ENCODE peak calls at places on chromosome 16, in six cellular contexts. G is IMR-90, B is neuronal stem cell, Z is H1, R is mesendoderm, D is trophoblast cell. Q is an unnamed sample.

GRCh38 chr16:58020628-58021521 is 4.7 kb upstream of the MMP15 start:
- DNase-seq in B (no peak), D (no peak), G (peak; percentile 43), R (peak; percentile 58), Z (peak; percentile 86), Q (peak; percentile 64)

GRCh38 chr16:66598111-66598510 is 6.4 kb upstream of the CMTM3 start:
- DNase-seq in D (no peak), Z (no peak), R (no peak), G (no peak), B (no peak), Q (no peak)

GRCh38 chr16:87575027-87575804 is 27.1 kb upstream of the JPH3 start:
- DNase-seq in R (peak; percentile 85), Z (peak; percentile 77), B (no peak), G (no peak), D (no peak), Q (peak; percentile 45)

GRCh38 chr16:25699069-25699468 is 7.3 kb downstream of the HS3ST4 start:
- DNase-seq in D (peak; percentile 28), B (no peak), Z (no peak), G (no peak), R (no peak), Q (no peak)

GRCh38 chr16:23729503-23730424 is 16.7 kb upstream of the ERN2 start:
- DNase-seq in R (peak; percentile 79), B (no peak), G (peak; percentile 48), Z (peak; percentile 59), D (peak; percentile 27), Q (no peak)

GRCh38 chr16:57610611-57611010 is 17.8 kb upstream of the ADGRG1 start:
- DNase-seq in D (no peak), B (no peak), Z (peak; percentile 30), R (no peak), G (no peak), Q (no peak)

GRCh38 chr16:83899272-83899897 is 470 bp downstream of the MLYCD start:
- DNase-seq in G (peak; percentile 66), D (peak; percentile 51), R (peak; percentile 79), Z (peak; percentile 76), B (peak; percentile 51), Q (peak; percentile 67)

GRCh38 chr16:89507219-89507833 is 877 bp upstream of the SPG7 start:
- DNase-seq in G (no peak), Z (no peak), R (no peak), D (no peak), B (no peak), Q (no peak)

GRCh38 chr16:20349615-20350014 is 2.9 kb downstream of the UMOD start:
- DNase-seq in D (no peak), G (no peak), B (no peak), R (no peak), Z (peak; percentile 55), Q (no peak)

GRCh38 chr16:3149630-3150345 is 15.0 kb downstream of the ZNF213 start:
- DNase-seq in Z (peak; percentile 87), D (peak; percentile 30), B (peak; percentile 65), R (peak; percentile 81), G (peak; percentile 42), Q (peak; percentile 78)

GRCh38 chr16:86033016-86033474 is 134.1 kb downstream of the IRF8 start:
- DNase-seq in D (no peak), Z (no peak), R (peak; percentile 60), G (no peak), B (peak; percentile 65), Q (peak; percentile 41)

GRCh38 chr16:5977329-5977728 is 879.7 kb upstream of the EEF2KMT start:
- DNase-seq in B (no peak), Z (no peak), G (no peak), R (no peak), D (no peak), Q (no peak)

GRCh38 chr16:49596119-49596518 is 222.5 kb downstream of the C16orf78 start:
- DNase-seq in Z (peak; percentile 38), B (no peak), R (no peak), G (peak; percentile 15), D (peak; percentile 36), Q (peak; percentile 33)

GRCh38 chr16:25692307-25692706 is 548 bp downstream of the HS3ST4 start:
- DNase-seq in B (no peak), G (no peak), R (peak; percentile 33), Z (peak; percentile 54), D (no peak), Q (no peak)

GRCh38 chr16:56202036-56202435 is 10.7 kb downstream of the GNAO1 start:
- DNase-seq in Z (no peak), B (no peak), G (no peak), R (no peak), D (no peak), Q (no peak)

GRCh38 chr16:48136547-48137360 is 19.0 kb downstream of the ABCC12 start:
- DNase-seq in D (no peak), G (no peak), B (no peak), Z (no peak), R (no peak), Q (no peak)

GRCh38 chr16:86994651-86995171 is 322.5 kb downstream of the C16orf95 start:
- DNase-seq in R (no peak), Z (no peak), B (no peak), D (no peak), G (peak; percentile 97), Q (peak; percentile 94)

GRCh38 chr16:12685806-12686205 is 117.9 kb downstream of the CPPED1 start:
- DNase-seq in D (peak; percentile 16), B (no peak), G (no peak), Z (no peak), R (peak; percentile 8), Q (no peak)

GRCh38 chr16:24728011-24728410 is 1.4 kb upstream of the TNRC6A start:
- DNase-seq in R (no peak), D (no peak), G (no peak), B (no peak), Z (no peak), Q (no peak)

GRCh38 chr16:84785843-84786538 is 33.8 kb upstream of the CRISPLD2 start:
- DNase-seq in B (no peak), D (no peak), R (no peak), G (peak; percentile 70), Z (no peak), Q (peak; percentile 31)

GRCh38 chr16:49216593-49216992 is 65.0 kb downstream of the CBLN1 start:
- DNase-seq in D (no peak), G (no peak), Z (no peak), R (peak; percentile 2), B (no peak), Q (no peak)

GRCh38 chr16:84985079-84986065 is 26.0 kb downstream of the ZDHHC7 start:
- DNase-seq in R (no peak), Z (no peak), G (peak; percentile 93), D (no peak), B (no peak), Q (peak; percentile 82)

GRCh38 chr16:77618951-77619350 is 103.4 kb upstream of the NUDT7 start:
- DNase-seq in G (no peak), R (no peak), D (no peak), B (no peak), Z (no peak), Q (no peak)
- H2BK5ac ChIP-seq in G (no peak overlapping the region), R (no peak overlapping the region), D (no peak overlapping the region), B (no peak overlapping the region), Z (no peak overlapping the region), Q (no peak overlapping the region)

DNA sequence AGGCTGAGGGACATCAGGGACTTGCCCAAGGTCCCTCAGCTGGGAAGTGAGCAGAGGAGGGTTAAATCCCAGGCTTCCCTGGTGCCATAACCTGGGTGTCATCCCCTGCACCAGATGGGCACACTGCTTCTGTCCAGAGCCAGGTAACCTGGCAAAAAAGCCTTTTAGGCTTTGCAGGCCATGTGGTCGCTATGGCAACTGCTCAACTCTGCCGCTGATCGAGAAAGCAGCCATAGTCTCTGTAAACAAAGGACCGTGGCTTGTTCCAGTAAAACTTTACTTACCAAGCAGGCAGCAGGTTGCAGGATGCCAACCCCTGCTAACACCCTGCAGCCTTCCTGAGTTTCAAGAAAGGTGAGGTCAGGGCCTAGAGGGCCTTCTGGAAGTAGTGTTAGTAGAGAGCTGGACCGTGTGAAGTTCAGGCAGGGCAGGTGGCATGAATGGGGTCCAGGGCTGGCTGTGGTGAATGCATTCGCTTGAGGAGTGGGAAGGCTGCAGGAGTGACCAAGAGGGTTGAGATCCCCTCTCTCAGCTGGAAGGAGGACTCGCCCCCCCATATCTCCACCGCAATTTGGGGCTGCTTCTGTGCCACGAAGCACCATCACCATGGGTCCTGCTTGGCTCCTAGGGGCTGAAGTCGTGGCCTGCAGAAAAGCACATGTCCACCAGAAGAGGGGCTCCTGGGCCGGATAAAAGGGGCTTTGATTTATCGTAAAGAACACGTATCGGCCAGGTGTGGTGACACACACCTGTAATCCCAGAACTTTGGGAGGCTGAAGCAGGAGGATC is 91.3 kb downstream of the SOCS1 start:
- DNase-seq in B (peak; percentile 12), R (no peak), Z (no peak), D (no peak), G (no peak), Q (peak; percentile 54)
- H3K36me3 ChIP-seq in B (no peaks in the 10 kb centered on the region), R (no peaks in the 10 kb centered on the region), Z (no peaks in the 10 kb centered on the region), D (peaks cover 9% of the 10 kb centered on the region), G (peaks cover 14% of the 10 kb centered on the region), Q (peaks cover 53% of the 10 kb centered on the region)

GRCh38 chr16:73056911-73057310 is 9.0 kb upstream of the ZFHX3 start:
- DNase-seq in B (no peak), R (no peak), Z (no peak), D (no peak), G (no peak), Q (no peak)

GRCh38 chr16:73057369-73058210 is 9.7 kb upstream of the ZFHX3 start:
- DNase-seq in D (no peak), B (peak; percentile 46), G (no peak), R (no peak), Z (peak; percentile 65), Q (peak; percentile 49)

GRCh38 chr16:73058221-73058615 is 10.3 kb upstream of the ZFHX3 start:
- DNase-seq in G (no peak), R (no peak), B (peak; percentile 48), Z (peak; percentile 65), D (no peak), Q (peak; percentile 61)

GRCh38 chr16:73054732-73055481 is 7.0 kb upstream of the ZFHX3 start:
- DNase-seq in B (no peak), G (peak; percentile 77), Z (no peak), D (no peak), R (peak; percentile 51), Q (peak; percentile 83)

GRCh38 chr16:73056383-73056782 is 8.5 kb upstream of the ZFHX3 start:
- DNase-seq in G (no peak), B (no peak), R (no peak), D (no peak), Z (no peak), Q (no peak)
- H3K79me1 ChIP-seq in G (peaks cover 16% of the 10 kb centered on the region), B (no peaks in the 10 kb centered on the region), R (peaks cover 2% of the 10 kb centered on the region), D (peaks cover 41% of the 10 kb centered on the region), Z (no peaks in the 10 kb centered on the region), Q (peaks cover 1% of the 10 kb centered on the region)

DNA sequence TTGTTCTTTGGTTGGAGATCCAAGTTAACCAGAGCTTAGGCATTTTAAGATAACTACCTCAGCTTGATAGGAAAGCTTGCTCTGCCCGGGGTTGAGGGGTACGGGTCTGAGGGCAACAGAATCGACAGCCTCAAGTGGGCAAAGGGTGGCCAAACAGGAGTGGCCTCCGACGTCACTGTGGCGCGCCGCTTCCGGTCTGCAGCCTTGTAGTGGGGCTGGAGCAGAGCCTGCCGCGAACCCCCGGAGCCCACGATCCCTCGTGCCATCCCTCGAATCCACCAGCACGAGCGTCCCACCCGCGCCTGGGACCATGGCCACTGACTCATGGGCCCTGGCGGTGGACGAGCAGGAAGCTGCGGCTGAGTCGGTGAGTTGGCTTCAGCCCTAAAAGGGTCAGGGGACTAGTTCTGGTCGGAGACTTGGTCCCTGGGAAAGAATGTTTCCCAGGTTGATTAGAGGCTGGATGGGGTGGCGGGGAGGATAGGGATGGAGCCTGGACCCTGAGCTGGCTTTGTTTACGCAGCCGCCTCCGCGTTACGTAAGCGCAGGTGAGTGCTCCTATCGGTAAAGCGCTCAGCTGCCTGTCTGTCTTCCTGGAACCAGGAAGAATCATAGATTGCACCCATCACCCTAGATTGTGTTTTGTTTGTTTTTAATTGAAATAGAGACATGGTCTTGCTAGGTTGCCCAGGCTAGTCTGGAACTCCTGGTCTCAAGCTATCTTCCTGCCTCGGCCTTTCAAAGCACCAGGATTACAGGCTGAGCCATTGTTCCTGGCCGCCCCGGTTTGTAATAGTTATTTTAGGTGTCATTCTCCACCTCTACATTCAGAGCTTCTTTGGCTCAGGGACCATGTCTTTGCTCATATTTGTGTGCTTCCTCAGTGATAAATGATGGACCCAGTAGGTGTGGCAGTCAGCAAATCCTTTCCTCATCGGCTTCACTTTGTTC is at the start of gene DDX19B:
- DNase-seq in G (peak; percentile 64), R (peak; percentile 81), B (no peak), D (peak; percentile 50), Z (peak; percentile 84), Q (peak; percentile 74)
- H2BK5ac ChIP-seq in G (peak within 1 kb of the TSS; percentile 89), R (peak within 1 kb of the TSS; percentile 93), B (no peak within 1 kb of the TSS), D (peak within 1 kb of the TSS; percentile 80), Z (peak within 1 kb of the TSS; percentile 96), Q (no peak within 1 kb of the TSS)

Q was measured in mesenchymal stem cell.